ENCODE peak calls at places on chromosome 6, in nine cellular contexts. F is NCI-H1092 treated with DMSO at 0.1 percent for 48 hours; I is HT-29; G is HuH-7; U is B cell; M is activated naive CD4-positive, alpha-beta T cell; Q is GDM1; K is HL-60; B is right atrium auricular region. V is an unnamed sample.

GRCh38 chr6:27839303-27840081 is 72.7 kb downstream of the OR2B2 start:
- DNase-seq in F (peak; percentile 13), I (peak; percentile 64), G (no peak), U (peak; percentile 24), M (no peak), Q (peak; percentile 7), K (peak; percentile 36), B (peak; percentile 77), V (peak; percentile 84)

GRCh38 chr6:36290668-36291620 is 21.1 kb downstream of the PNPLA1 start:
- DNase-seq in F (no peak), I (peak; percentile 70), G (peak; percentile 32), U (no peak), M (no peak), Q (no peak), K (peak; percentile 89), B (no peak), V (no peak)

GRCh38 chr6:52598123-52598823 is 21.4 kb upstream of the TRAM2 start:
- DNase-seq in F (peak; percentile 44), I (peak; percentile 39), G (peak; percentile 50), U (peak; percentile 33), M (no peak), Q (no peak), K (peak; percentile 28), B (peak; percentile 77), V (peak; percentile 94)

GRCh38 chr6:136226027-136226673 is 24.0 kb downstream of the MTFR2 start:
- DNase-seq in F (peak; percentile 43), I (peak; percentile 66), G (peak; percentile 45), U (peak; percentile 75), M (peak; percentile 6), Q (no peak), K (peak; percentile 37), B (peak; percentile 71), V (peak; percentile 65)

GRCh38 chr6:85469276-85470022 is 19.6 kb downstream of the NT5E start:
- DNase-seq in F (no peak), I (no peak), G (no peak), U (no peak), M (no peak), Q (no peak), K (no peak), B (no peak), V (no peak)

GRCh38 chr6:85669735-85670194 is 27.1 kb upstream of the SYNCRIP start:
- DNase-seq in F (no peak), I (no peak), G (no peak), U (no peak), M (no peak), Q (peak; percentile 16), K (peak; percentile 23), B (no peak), V (no peak)

GRCh38 chr6:148548749-148549140 is 198.1 kb upstream of the UST start:
- DNase-seq in F (no peak), I (no peak), G (no peak), U (no peak), M (no peak), Q (no peak), K (no peak), B (no peak), V (no peak)

GRCh38 chr6:38283734-38284362 is 355.9 kb downstream of the BTBD9 start:
- DNase-seq in F (no peak), I (no peak), G (no peak), U (no peak), M (no peak), Q (no peak), K (no peak), B (no peak), V (no peak)

GRCh38 chr6:157562997-157563396 is 182.0 kb downstream of the ZDHHC14 start:
- DNase-seq in F (no peak), I (no peak), G (no peak), U (no peak), M (no peak), Q (no peak), K (no peak), B (no peak), V (no peak)

GRCh38 chr6:149694926-149695325 is 23.0 kb downstream of the LATS1 start:
- DNase-seq in F (no peak), I (no peak), G (no peak), U (no peak), M (no peak), Q (no peak), K (no peak), B (no peak), V (no peak)

GRCh38 chr6:111564482-111564945 is 41.2 kb downstream of the TRAF3IP2 start:
- DNase-seq in F (peak; percentile 41), I (no peak), G (no peak), U (no peak), M (no peak), Q (peak; percentile 23), K (no peak), B (no peak), V (peak; percentile 85)

GRCh38 chr6:134882426-134883038 is 67.4 kb downstream of the ALDH8A1 start:
- DNase-seq in F (no peak), I (peak; percentile 85), G (peak; percentile 59), U (peak; percentile 65), M (peak; percentile 5), Q (peak; percentile 9), K (peak; percentile 49), B (peak; percentile 85), V (peak; percentile 81)

GRCh38 chr6:42249279-42249678 is 31.6 kb upstream of the MRPS10 start:
- DNase-seq in F (no peak), I (no peak), G (no peak), U (no peak), M (no peak), Q (no peak), K (peak; percentile 26), B (no peak), V (no peak)

GRCh38 chr6:56490994-56491393 is 151.7 kb downstream of the DST start:
- DNase-seq in F (no peak), I (no peak), G (no peak), U (no peak), M (no peak), Q (no peak), K (no peak), B (no peak), V (no peak)

GRCh38 chr6:73823046-73823735 is 127.2 kb downstream of the CD109 start:
- DNase-seq in F (peak; percentile 95), I (no peak), G (no peak), U (no peak), M (no peak), Q (no peak), K (no peak), B (no peak), V (no peak)

GRCh38 chr6:6515691-6516607 is 72.6 kb upstream of the LY86 start:
- DNase-seq in F (no peak), I (no peak), G (no peak), U (no peak), M (no peak), Q (no peak), K (no peak), B (no peak), V (no peak)

GRCh38 chr6:131353876-131354275 is 218.6 kb downstream of the AKAP7 start:
- DNase-seq in F (no peak), I (no peak), G (no peak), U (no peak), M (no peak), Q (no peak), K (no peak), B (no peak), V (no peak)

GRCh38 chr6:137731600-137731959 is 135.5 kb upstream of the TNFAIP3 start:
- DNase-seq in F (no peak), I (peak; percentile 23), G (no peak), U (no peak), M (no peak), Q (no peak), K (no peak), B (no peak), V (no peak)

GRCh38 chr6:122995930-122996796 is at the start of gene CLVS2:
- DNase-seq in F (peak; percentile 45), I (no peak), G (no peak), U (no peak), M (no peak), Q (no peak), K (no peak), B (no peak), V (peak; percentile 84)

GRCh38 chr6:21263531-21264287 is 329.8 kb upstream of the SOX4 start:
- DNase-seq in F (no peak), I (peak; percentile 57), G (peak; percentile 12), U (no peak), M (no peak), Q (no peak), K (peak; percentile 70), B (no peak), V (peak; percentile 88)

GRCh38 chr6:106546322-106547052 is 82.8 kb downstream of the RTN4IP1 start:
- DNase-seq in F (no peak), I (peak; percentile 53), G (no peak), U (no peak), M (no peak), Q (no peak), K (no peak), B (no peak), V (no peak)

GRCh38 chr6:36979343-36979742 is 6.7 kb downstream of the MTCH1 start:
- DNase-seq in F (peak; percentile 43), I (peak; percentile 65), G (no peak), U (no peak), M (no peak), Q (no peak), K (no peak), B (no peak), V (peak; percentile 64)

GRCh38 chr6:52529311-52529710 is 47.5 kb downstream of the TRAM2 start:
- DNase-seq in F (no peak), I (no peak), G (no peak), U (no peak), M (no peak), Q (no peak), K (no peak), B (no peak), V (no peak)

GRCh38 chr6:26217714-26218075 is 130.5 kb downstream of the HFE start:
- DNase-seq in F (no peak), I (peak; percentile 51), G (no peak), U (no peak), M (no peak), Q (no peak), K (no peak), B (no peak), V (peak; percentile 83)